ENCODE peak calls at places on chromosome 1, in five cellular contexts. I, N, V, O and L are unnamed samples.

GRCh38 chr1:51644533-51645197 is 27.8 kb downstream of the OSBPL9 start:
- DNase-seq in I (no peak), N (no peak), V (peak; percentile 85), O (peak; percentile 67), L (peak; percentile 87)

GRCh38 chr1:221263831-221264767 is 384.9 kb downstream of the HLX start:
- DNase-seq in I (peak; percentile 33), N (peak; percentile 73), V (peak; percentile 89), O (peak; percentile 88), L (peak; percentile 96)

GRCh38 chr1:39886757-39887231 is 3.5 kb upstream of the TRIT1 start:
- DNase-seq in I (no peak), N (no peak), V (no peak), O (peak; percentile 68), L (peak; percentile 34)

GRCh38 chr1:229225331-229225782 is 45.6 kb upstream of the RAB4A start:
- DNase-seq in I (no peak), N (no peak), V (no peak), O (no peak), L (no peak)

GRCh38 chr1:59089343-59089742 is 207.6 kb upstream of the FGGY start:
- DNase-seq in I (no peak), N (no peak), V (no peak), O (no peak), L (no peak)

GRCh38 chr1:208298593-208299233 is 54.5 kb upstream of the PLXNA2 start:
- DNase-seq in I (no peak), N (no peak), V (no peak), O (no peak), L (no peak)

GRCh38 chr1:53249706-53250105 is 11.4 kb upstream of the MAGOH start:
- DNase-seq in I (no peak), N (no peak), V (no peak), O (no peak), L (peak; percentile 50)

GRCh38 chr1:224223819-224224714 is 41.0 kb downstream of the DEGS1 start:
- DNase-seq in I (no peak), N (no peak), V (peak; percentile 92), O (no peak), L (peak; percentile 91)

GRCh38 chr1:44554706-44555105 is 119.6 kb downstream of the TMEM53 start:
- DNase-seq in I (no peak), N (no peak), V (no peak), O (no peak), L (no peak)

GRCh38 chr1:65691962-65692361 is 100.7 kb upstream of the PDE4B start:
- DNase-seq in I (no peak), N (no peak), V (no peak), O (no peak), L (no peak)

GRCh38 chr1:21139601-21140000 is 37.1 kb downstream of the EIF4G3 start:
- DNase-seq in I (no peak), N (no peak), V (no peak), O (no peak), L (peak; percentile 38)

GRCh38 chr1:238377280-238377919 is 486.7 kb upstream of the ZP4 start:
- DNase-seq in I (no peak), N (peak; percentile 56), V (no peak), O (peak; percentile 28), L (no peak)

GRCh38 chr1:156090138-156090821 is 8.0 kb upstream of the MEX3A start:
- DNase-seq in I (no peak), N (no peak), V (no peak), O (no peak), L (no peak)

GRCh38 chr1:113169591-113169990 is 96.6 kb downstream of the LRIG2 start:
- DNase-seq in I (no peak), N (no peak), V (no peak), O (peak; percentile 23), L (no peak)

GRCh38 chr1:218890436-218890835 is 283.2 kb upstream of the LYPLAL1 start:
- DNase-seq in I (no peak), N (no peak), V (no peak), O (no peak), L (no peak)

GRCh38 chr1:12542138-12542465 is 75.9 kb downstream of the DHRS3 start:
- DNase-seq in I (no peak), N (no peak), V (no peak), O (no peak), L (no peak)

GRCh38 chr1:230282157-230282556 is 144.0 kb downstream of the PGBD5 start:
- DNase-seq in I (no peak), N (no peak), V (no peak), O (no peak), L (no peak)

GRCh38 chr1:179516976-179517705 is 58.6 kb downstream of the NPHS2 start:
- DNase-seq in I (no peak), N (no peak), V (no peak), O (no peak), L (no peak)

GRCh38 chr1:171107257-171107940 is 16.7 kb downstream of the FMO3 start:
- DNase-seq in I (no peak), N (no peak), V (peak; percentile 44), O (no peak), L (no peak)

GRCh38 chr1:110618668-110619067 is 12.5 kb upstream of the KCNA2 start:
- DNase-seq in I (no peak), N (no peak), V (no peak), O (no peak), L (no peak)

GRCh38 chr1:147821883-147822282 is 61.5 kb upstream of the GJA5 start:
- DNase-seq in I (no peak), N (no peak), V (no peak), O (no peak), L (peak; percentile 71)

GRCh38 chr1:165129568-165130164 is 226.8 kb downstream of the LMX1A start:
- DNase-seq in I (peak; percentile 82), N (peak; percentile 89), V (peak; percentile 9), O (peak; percentile 90), L (peak; percentile 18)

GRCh38 chr1:156146749-156147405 is 6.5 kb upstream of the SEMA4A start:
- DNase-seq in I (no peak), N (no peak), V (no peak), O (no peak), L (peak; percentile 68)

GRCh38 chr1:85862456-85862855 is 154.2 kb upstream of the ZNHIT6 start:
- DNase-seq in I (no peak), N (no peak), V (peak; percentile 71), O (no peak), L (peak; percentile 93)

GRCh38 chr1:70044832-70045231 is 160.5 kb downstream of the LRRC40 start:
- DNase-seq in I (no peak), N (no peak), V (peak; percentile 79), O (no peak), L (peak; percentile 40)

DNA sequence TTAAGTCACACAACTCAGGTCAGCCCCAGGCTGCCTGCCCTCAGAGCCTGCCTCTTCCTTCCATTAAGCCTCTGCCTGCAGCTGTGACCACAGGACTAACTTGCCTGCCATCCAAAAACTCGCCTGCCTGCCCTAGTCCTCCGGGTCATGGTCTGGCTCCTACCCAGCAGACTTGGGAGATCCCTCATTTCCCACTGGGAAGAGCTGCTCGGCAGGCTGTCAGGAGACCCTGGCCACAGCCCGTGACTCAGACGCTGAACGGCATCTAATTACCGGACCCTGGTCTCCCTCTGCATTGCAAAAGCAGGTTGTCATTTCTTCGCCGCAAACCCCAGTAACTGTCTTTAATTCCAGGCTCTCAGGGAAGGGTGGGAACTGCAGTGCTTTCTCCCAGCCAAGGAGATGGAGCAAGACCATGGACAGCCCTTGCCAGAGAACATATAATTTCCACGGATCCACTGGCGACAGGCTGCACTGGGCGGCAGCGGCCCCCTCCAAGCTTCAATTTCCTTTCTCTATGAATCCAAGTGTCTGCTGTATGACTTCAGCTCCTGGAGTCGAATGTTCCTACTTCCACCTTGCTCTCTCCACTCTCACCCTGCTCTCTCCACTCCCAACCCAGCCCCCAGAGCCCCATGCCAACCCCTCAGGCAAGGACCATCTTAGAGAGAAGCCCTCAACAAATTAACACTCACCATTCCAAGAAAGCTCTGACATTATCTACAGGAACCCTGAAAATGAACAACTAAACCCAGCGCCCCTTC is 20.4 kb downstream of the OLFML2B start:
- DNase-seq in I (no peak), N (no peak), V (peak; percentile 86), O (no peak), L (peak; percentile 84)
- H3K9ac ChIP-seq in I (no peak overlapping the region), N (no peak overlapping the region), V (no peak overlapping the region), O (no peak overlapping the region), L (peak overlapping the region; percentile 51)

DNA sequence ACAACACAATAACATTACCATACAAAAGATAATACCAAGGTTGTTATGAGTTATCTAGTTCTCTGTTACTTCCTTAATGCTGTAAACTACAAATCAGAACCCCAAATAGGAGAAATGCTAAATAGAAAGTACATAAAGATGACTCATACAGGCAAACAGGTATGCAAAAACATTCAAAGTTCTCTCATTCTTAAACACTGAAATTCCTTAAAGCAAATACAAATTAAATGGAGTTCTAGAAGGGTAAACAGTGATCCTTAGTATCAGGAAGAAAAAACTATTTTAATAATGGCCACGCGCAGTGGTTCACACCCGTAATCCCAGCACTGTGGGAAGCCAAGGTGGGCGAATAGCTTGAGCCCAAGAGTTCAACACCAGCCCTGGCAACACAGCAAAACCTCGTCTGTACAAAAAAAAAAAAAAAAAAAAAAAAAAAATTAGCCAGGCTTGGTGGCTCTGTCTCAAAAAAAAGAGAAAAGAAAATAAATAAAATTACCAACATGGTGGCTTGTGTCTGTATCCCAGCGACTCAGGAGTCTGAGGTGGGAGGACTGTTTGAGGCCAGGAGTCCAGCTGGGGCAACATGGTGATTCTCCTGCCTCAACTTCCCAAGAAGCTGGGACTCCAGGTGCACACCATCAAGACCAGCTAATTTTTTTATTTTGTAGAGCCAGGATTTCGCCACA is 17.5 kb downstream of the FBXO42 start:
- DNase-seq in I (no peak), N (no peak), V (no peak), O (peak; percentile 2), L (no peak)
- H3K4me1 ChIP-seq in I (no peaks in the 10 kb centered on the region), N (no peaks in the 10 kb centered on the region), V (peaks cover 4% of the 10 kb centered on the region), O (no peaks in the 10 kb centered on the region), L (no peaks in the 10 kb centered on the region)

DNA sequence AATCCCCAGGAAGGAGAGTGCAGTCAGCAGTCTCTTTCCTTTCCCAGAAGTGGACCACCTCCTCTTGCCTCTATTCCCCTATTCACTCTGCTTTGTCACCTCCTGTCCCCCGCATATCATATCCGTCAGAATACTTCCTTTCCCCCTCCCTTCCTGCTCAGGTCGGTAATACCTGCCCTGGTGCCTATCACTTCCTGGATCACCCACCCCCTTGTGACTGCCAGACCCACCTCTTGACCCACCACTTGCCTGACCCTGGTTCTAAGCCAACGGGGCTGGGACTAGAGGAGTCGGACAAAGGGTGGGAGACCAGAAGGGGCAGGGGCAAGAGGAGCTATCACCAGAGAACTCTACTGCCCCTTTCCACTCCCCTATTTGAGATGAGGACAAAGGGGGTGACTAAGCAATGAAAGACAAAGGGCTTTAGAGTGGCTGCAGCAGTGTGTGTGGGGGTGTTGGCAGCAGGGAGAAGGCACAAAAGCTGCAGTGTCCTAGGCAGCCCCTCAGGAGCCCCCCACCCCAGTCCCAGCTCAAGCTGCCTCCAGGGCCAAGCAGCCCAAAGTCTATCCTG is 1.7 kb upstream of the ADAMTS4 start:
- DNase-seq in I (no peak), N (peak; percentile 50), V (no peak), O (no peak), L (no peak)
- H3K4ac ChIP-seq in I (no peak overlapping the region), N (peak overlapping the region; percentile 2), V (peak overlapping the region; percentile 94), O (peak overlapping the region; percentile 74), L (peak overlapping the region; percentile 56)

DNA sequence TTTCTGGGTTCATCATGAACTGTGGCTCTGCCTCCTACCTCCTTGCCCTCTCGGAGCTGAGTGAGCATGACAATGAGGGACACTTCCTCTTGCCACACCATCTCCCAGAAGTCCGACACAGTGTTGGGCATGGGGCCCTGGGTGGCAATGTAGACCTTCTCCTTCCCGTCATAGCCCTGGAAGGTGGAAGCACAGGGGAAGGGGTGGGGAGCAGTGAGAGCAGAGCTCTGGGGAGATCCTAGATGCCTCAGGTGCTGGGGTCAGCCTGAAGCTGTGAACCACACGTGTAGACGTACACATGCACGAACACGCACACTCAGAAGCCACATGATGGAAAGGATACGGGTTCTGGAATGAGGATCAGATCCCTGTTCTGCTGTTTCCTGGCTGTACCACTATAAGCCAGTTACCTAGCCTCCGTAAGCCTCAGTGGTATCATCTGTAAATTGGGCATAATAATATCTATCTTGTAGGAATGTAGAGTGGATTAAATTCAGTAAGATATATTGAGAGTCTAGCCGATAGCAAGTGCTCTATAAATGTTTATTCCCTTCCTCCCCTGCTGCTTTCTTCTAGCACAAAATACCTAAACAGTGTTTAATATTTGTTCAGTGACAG is 6.1 kb downstream of the PTPN7 start:
- DNase-seq in I (no peak), N (no peak), V (no peak), O (no peak), L (no peak)
- H3K9ac ChIP-seq in I (no peak overlapping the region), N (no peak overlapping the region), V (no peak overlapping the region), O (no peak overlapping the region), L (peak overlapping the region; percentile 31)